ENCODE peak calls at places on chromosome 16, in five cellular contexts. One of them, this sample, is unnamed.

GRCh38 chr16:22789281-22789945 is 24.5 kb upstream of the HS3ST2 start:
- DNase-seq in adrenal gland: no peak
- DNase-seq in sigmoid colon: no peak
- DNase-seq in thoracic aorta: no peak
- DNase-seq in cardiac fibroblast: no peak
- DNase-seq in this sample: no peak

GRCh38 chr16:70290949-70291519 is 1.7 kb upstream of the AARS1 start:
- DNase-seq in sigmoid colon: no peak
- DNase-seq in thoracic aorta: no peak
- DNase-seq in adrenal gland: no peak
- DNase-seq in cardiac fibroblast: no peak
- DNase-seq in this sample: no peak

GRCh38 chr16:35752012-35752772 is 2292.8 kb downstream of the TP53TG3F start:
- DNase-seq in thoracic aorta: no peak
- DNase-seq in adrenal gland: no peak
- DNase-seq in cardiac fibroblast: no peak
- DNase-seq in sigmoid colon: no peak
- DNase-seq in this sample: no peak

GRCh38 chr16:88905563-88905962 is 39.1 kb upstream of the PABPN1L start:
- DNase-seq in thoracic aorta: no peak
- DNase-seq in adrenal gland: peak; percentile 45
- DNase-seq in sigmoid colon: no peak
- DNase-seq in cardiac fibroblast: no peak
- DNase-seq in this sample: no peak

GRCh38 chr16:50372611-50373344 is 4.0 kb upstream of the BRD7 start:
- DNase-seq in thoracic aorta: peak; percentile 28
- DNase-seq in cardiac fibroblast: peak; percentile 41
- DNase-seq in sigmoid colon: peak; percentile 92
- DNase-seq in adrenal gland: peak; percentile 42
- DNase-seq in this sample: peak; percentile 9

GRCh38 chr16:79001156-79001997 is 599.2 kb downstream of the MAF start:
- DNase-seq in adrenal gland: no peak
- DNase-seq in cardiac fibroblast: no peak
- DNase-seq in sigmoid colon: no peak
- DNase-seq in thoracic aorta: no peak
- DNase-seq in this sample: no peak

GRCh38 chr16:77531741-77532140 is 96.9 kb upstream of the ADAMTS18 start:
- DNase-seq in sigmoid colon: no peak
- DNase-seq in adrenal gland: no peak
- DNase-seq in cardiac fibroblast: no peak
- DNase-seq in thoracic aorta: no peak
- DNase-seq in this sample: peak; percentile 20

GRCh38 chr16:54366005-54366634 is 79.5 kb upstream of the IRX3 start:
- DNase-seq in sigmoid colon: no peak
- DNase-seq in thoracic aorta: no peak
- DNase-seq in adrenal gland: no peak
- DNase-seq in cardiac fibroblast: no peak
- DNase-seq in this sample: no peak

GRCh38 chr16:67236551-67237395 is 9.8 kb downstream of the TMEM208 start:
- DNase-seq in cardiac fibroblast: peak; percentile 50
- DNase-seq in adrenal gland: peak; percentile 62
- DNase-seq in sigmoid colon: peak; percentile 68
- DNase-seq in thoracic aorta: no peak
- DNase-seq in this sample: no peak

GRCh38 chr16:19757762-19758595 is 39.9 kb downstream of the IQCK start:
- DNase-seq in cardiac fibroblast: peak; percentile 37
- DNase-seq in sigmoid colon: no peak
- DNase-seq in thoracic aorta: no peak
- DNase-seq in adrenal gland: no peak
- DNase-seq in this sample: no peak

GRCh38 chr16:89383095-89384003 is 107.0 kb downstream of the ANKRD11 start:
- DNase-seq in thoracic aorta: no peak
- DNase-seq in adrenal gland: peak; percentile 86
- DNase-seq in sigmoid colon: peak; percentile 59
- DNase-seq in cardiac fibroblast: peak; percentile 64
- DNase-seq in this sample: no peak

GRCh38 chr16:3112881-3113574 is 642 bp downstream of the ZNF205 start:
- DNase-seq in sigmoid colon: peak; percentile 77
- DNase-seq in adrenal gland: no peak
- DNase-seq in cardiac fibroblast: peak; percentile 49
- DNase-seq in thoracic aorta: no peak
- DNase-seq in this sample: no peak

GRCh38 chr16:57519796-57520360 is 16.5 kb downstream of the CCDC102A start:
- DNase-seq in thoracic aorta: no peak
- DNase-seq in cardiac fibroblast: peak; percentile 77
- DNase-seq in adrenal gland: peak; percentile 73
- DNase-seq in sigmoid colon: peak; percentile 88
- DNase-seq in this sample: no peak

GRCh38 chr16:90019543-90020259 is 445 bp upstream of the DBNDD1 start:
- DNase-seq in adrenal gland: no peak
- DNase-seq in cardiac fibroblast: peak; percentile 11
- DNase-seq in thoracic aorta: no peak
- DNase-seq in sigmoid colon: no peak
- DNase-seq in this sample: peak; percentile 51

GRCh38 chr16:10368984-10369551 is 16.8 kb upstream of the ATF7IP2 start:
- DNase-seq in adrenal gland: no peak
- DNase-seq in thoracic aorta: no peak
- DNase-seq in sigmoid colon: no peak
- DNase-seq in cardiac fibroblast: no peak
- DNase-seq in this sample: no peak

GRCh38 chr16:565420-566330 is 1.1 kb upstream of the NHLRC4 start:
- DNase-seq in thoracic aorta: no peak
- DNase-seq in adrenal gland: no peak
- DNase-seq in sigmoid colon: no peak
- DNase-seq in cardiac fibroblast: peak; percentile 62
- DNase-seq in this sample: no peak

GRCh38 chr16:566475-567361 is at the start of gene NHLRC4:
- DNase-seq in thoracic aorta: no peak
- DNase-seq in adrenal gland: peak; percentile 92
- DNase-seq in sigmoid colon: peak; percentile 90
- DNase-seq in cardiac fibroblast: peak; percentile 84
- DNase-seq in this sample: no peak

GRCh38 chr16:568401-569258 is 1.1 kb upstream of the PIGQ start:
- DNase-seq in cardiac fibroblast: no peak
- DNase-seq in thoracic aorta: no peak
- DNase-seq in adrenal gland: no peak
- DNase-seq in sigmoid colon: no peak
- DNase-seq in this sample: no peak

GRCh38 chr16:569445-570254 is at the start of gene PIGQ:
- DNase-seq in sigmoid colon: peak; percentile 84
- DNase-seq in cardiac fibroblast: peak; percentile 67
- DNase-seq in thoracic aorta: peak; percentile 52
- DNase-seq in adrenal gland: peak; percentile 91
- DNase-seq in this sample: no peak

DNA sequence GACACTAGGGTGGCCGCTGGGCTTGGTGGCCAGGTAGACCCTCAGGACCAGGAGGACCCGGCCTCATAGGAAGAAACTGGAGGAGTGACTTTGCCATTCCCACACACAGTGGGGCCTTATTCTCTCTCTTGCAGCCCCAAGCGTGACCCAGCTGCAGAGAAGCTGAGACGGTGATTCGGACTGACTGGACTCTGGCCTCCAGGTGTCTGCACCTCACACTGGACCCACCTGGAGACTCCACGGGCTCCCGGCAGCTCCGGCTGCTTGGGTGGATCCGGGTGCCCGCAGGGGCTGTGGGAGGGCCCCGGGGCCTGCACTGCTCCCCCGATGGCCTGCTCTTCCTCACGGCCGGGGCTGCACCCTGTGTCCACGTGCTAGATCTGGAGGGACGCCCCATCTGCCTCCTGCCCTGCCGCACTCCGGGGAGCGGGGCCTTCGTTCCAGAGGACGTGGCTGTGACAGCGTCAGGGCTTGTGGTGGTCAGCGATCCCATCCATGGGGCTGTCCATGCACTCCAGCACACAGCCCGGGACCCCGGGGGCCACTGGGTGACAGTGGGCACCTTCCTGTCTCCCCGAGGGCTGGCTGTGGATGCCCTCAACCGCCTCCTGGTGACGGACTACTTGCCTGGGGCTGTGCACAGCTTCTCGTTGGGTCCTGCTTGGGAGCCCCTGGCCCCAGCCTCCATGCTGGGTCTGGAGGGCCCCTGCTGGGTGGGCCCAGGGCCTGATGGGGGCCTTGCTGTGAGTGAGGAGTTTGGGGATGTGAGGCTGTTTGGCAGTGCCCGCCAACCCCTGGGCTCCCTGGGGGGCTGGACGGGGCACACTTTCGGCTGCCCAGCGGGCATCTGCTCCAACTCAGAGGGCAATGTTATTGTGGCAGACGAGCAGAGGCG is 804 bp downstream of the NHLRC4 start:
- DNase-seq in cardiac fibroblast: no peak
- DNase-seq in thoracic aorta: no peak
- DNase-seq in adrenal gland: no peak
- DNase-seq in sigmoid colon: no peak
- DNase-seq in this sample: no peak
- H3K4me3 ChIP-seq in cardiac fibroblast: no peak overlapping the region
- H3K4me3 ChIP-seq in thoracic aorta: peak overlapping the region; percentile 64
- H3K4me3 ChIP-seq in adrenal gland: peak overlapping the region; percentile 43
- H3K4me3 ChIP-seq in sigmoid colon: peak overlapping the region; percentile 39
- H3K4me3 ChIP-seq in this sample: no peak overlapping the region

GRCh38 chr16:11507350-11507749 is 79.4 kb downstream of the LITAF start:
- DNase-seq in cardiac fibroblast: no peak
- DNase-seq in thoracic aorta: no peak
- DNase-seq in sigmoid colon: no peak
- DNase-seq in adrenal gland: no peak
- DNase-seq in this sample: no peak
- H3K4me3 ChIP-seq in cardiac fibroblast: no peak overlapping the region
- H3K4me3 ChIP-seq in thoracic aorta: no peak overlapping the region
- H3K4me3 ChIP-seq in sigmoid colon: no peak overlapping the region
- H3K4me3 ChIP-seq in adrenal gland: no peak overlapping the region
- H3K4me3 ChIP-seq in this sample: no peak overlapping the region

GRCh38 chr16:55765161-55765560 is 67.7 kb downstream of the CES1 start:
- DNase-seq in adrenal gland: no peak
- DNase-seq in sigmoid colon: no peak
- DNase-seq in cardiac fibroblast: no peak
- DNase-seq in thoracic aorta: no peak
- DNase-seq in this sample: no peak

GRCh38 chr16:55756963-55757362 is 75.9 kb downstream of the CES1 start:
- DNase-seq in adrenal gland: no peak
- DNase-seq in thoracic aorta: no peak
- DNase-seq in cardiac fibroblast: no peak
- DNase-seq in sigmoid colon: no peak
- DNase-seq in this sample: no peak

GRCh38 chr16:55759983-55760664 is 72.8 kb downstream of the CES1 start:
- DNase-seq in sigmoid colon: no peak
- DNase-seq in cardiac fibroblast: peak; percentile 30
- DNase-seq in adrenal gland: no peak
- DNase-seq in thoracic aorta: no peak
- DNase-seq in this sample: no peak

DNA sequence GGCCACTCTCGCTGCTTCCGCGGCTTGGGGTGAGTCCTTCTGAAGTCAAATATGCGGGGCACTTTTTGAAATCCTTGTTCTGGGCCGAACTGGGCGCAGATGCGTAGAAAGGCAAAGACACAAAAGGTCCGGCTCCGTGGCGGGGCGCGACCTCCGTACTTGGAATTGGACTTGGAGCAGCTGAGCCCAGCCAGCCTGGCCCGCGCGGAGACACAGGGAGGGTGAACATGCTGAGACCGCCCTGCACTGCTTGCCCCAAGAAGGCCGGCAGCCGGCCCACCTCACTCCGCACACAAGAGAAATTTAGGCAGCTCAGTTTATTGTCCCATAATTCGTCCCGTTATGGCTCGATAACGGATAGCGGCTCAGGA is 72.2 kb downstream of the CES1 start:
- DNase-seq in adrenal gland: no peak
- DNase-seq in sigmoid colon: no peak
- DNase-seq in cardiac fibroblast: peak; percentile 12
- DNase-seq in thoracic aorta: no peak
- DNase-seq in this sample: no peak
- H3K4me3 ChIP-seq in adrenal gland: no peak overlapping the region
- H3K4me3 ChIP-seq in sigmoid colon: peak overlapping the region; percentile 22
- H3K4me3 ChIP-seq in cardiac fibroblast: peak overlapping the region; percentile 27
- H3K4me3 ChIP-seq in thoracic aorta: no peak overlapping the region
- H3K4me3 ChIP-seq in this sample: peak overlapping the region; percentile 7

GRCh38 chr16:24543949-24544348 is 4.6 kb downstream of the RBBP6 start:
- DNase-seq in cardiac fibroblast: no peak
- DNase-seq in thoracic aorta: no peak
- DNase-seq in adrenal gland: no peak
- DNase-seq in sigmoid colon: no peak
- DNase-seq in this sample: no peak

GRCh38 chr16:24539295-24539849 is at the start of gene RBBP6:
- DNase-seq in sigmoid colon: peak; percentile 98
- DNase-seq in cardiac fibroblast: peak; percentile 99
- DNase-seq in adrenal gland: peak; percentile 97
- DNase-seq in thoracic aorta: peak; percentile 80
- DNase-seq in this sample: peak; percentile 91

GRCh38 chr16:24540575-24541240 is 1.3 kb downstream of the RBBP6 start:
- DNase-seq in thoracic aorta: no peak
- DNase-seq in sigmoid colon: no peak
- DNase-seq in cardiac fibroblast: no peak
- DNase-seq in adrenal gland: no peak
- DNase-seq in this sample: no peak

GRCh38 chr16:24539850-24540484 is 601 bp downstream of the RBBP6 start:
- DNase-seq in thoracic aorta: no peak
- DNase-seq in adrenal gland: peak; percentile 64
- DNase-seq in cardiac fibroblast: peak; percentile 63
- DNase-seq in sigmoid colon: peak; percentile 84
- DNase-seq in this sample: no peak

GRCh38 chr16:24541534-24541933 is 2.2 kb downstream of the RBBP6 start:
- DNase-seq in sigmoid colon: no peak
- DNase-seq in cardiac fibroblast: no peak
- DNase-seq in adrenal gland: no peak
- DNase-seq in thoracic aorta: no peak
- DNase-seq in this sample: no peak
- H3K4me3 ChIP-seq in sigmoid colon: peak overlapping the region; percentile 83
- H3K4me3 ChIP-seq in cardiac fibroblast: peak overlapping the region; percentile 85
- H3K4me3 ChIP-seq in adrenal gland: peak overlapping the region; percentile 71
- H3K4me3 ChIP-seq in thoracic aorta: peak overlapping the region; percentile 87
- H3K4me3 ChIP-seq in this sample: peak overlapping the region; percentile 89

GRCh38 chr16:14015461-14015860 is 55.7 kb upstream of the MRTFB start:
- DNase-seq in thoracic aorta: no peak
- DNase-seq in adrenal gland: no peak
- DNase-seq in sigmoid colon: no peak
- DNase-seq in cardiac fibroblast: no peak
- DNase-seq in this sample: no peak
- H3K4me3 ChIP-seq in thoracic aorta: peak overlapping the region; percentile 56
- H3K4me3 ChIP-seq in adrenal gland: peak overlapping the region; percentile 41
- H3K4me3 ChIP-seq in sigmoid colon: peak overlapping the region; percentile 0
- H3K4me3 ChIP-seq in cardiac fibroblast: no peak overlapping the region
- H3K4me3 ChIP-seq in this sample: no peak overlapping the region

DNA sequence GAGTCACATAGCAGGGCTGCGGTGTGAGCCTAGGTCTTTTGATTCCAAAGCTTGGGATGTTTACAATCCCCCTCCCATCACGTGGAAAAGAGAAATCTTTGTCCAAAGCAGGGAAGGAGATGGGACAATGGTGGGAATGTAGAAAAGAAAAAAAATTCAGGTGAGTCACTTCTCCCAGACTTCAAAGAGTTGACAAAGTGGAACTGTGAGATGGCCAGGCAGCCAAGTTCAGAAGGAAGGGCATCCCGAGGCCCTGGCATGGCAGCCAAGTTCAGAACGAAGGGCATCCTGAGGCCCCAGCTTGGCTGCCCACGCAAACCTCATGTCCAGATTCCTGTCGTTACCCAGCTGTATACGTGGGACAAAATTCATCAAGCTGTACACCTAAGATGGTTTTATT is 47.5 kb downstream of the FOXL1 start:
- DNase-seq in thoracic aorta: no peak
- DNase-seq in cardiac fibroblast: no peak
- DNase-seq in adrenal gland: no peak
- DNase-seq in sigmoid colon: peak; percentile 32
- DNase-seq in this sample: no peak
- H3K4me3 ChIP-seq in thoracic aorta: no peak overlapping the region
- H3K4me3 ChIP-seq in cardiac fibroblast: no peak overlapping the region
- H3K4me3 ChIP-seq in adrenal gland: no peak overlapping the region
- H3K4me3 ChIP-seq in sigmoid colon: no peak overlapping the region
- H3K4me3 ChIP-seq in this sample: no peak overlapping the region